ENCODE peak calls at places on chromosomes 7 and 10, in seven cellular contexts. A, J, B, X, W, D and G are unnamed samples.

GRCh38 chr10:74329873-74330272 is 178.9 kb downstream of the ADK start:
- DNase-seq in A (no peak), J (no peak), B (no peak), X (no peak), W (no peak), D (no peak), G (no peak)

GRCh38 chr10:3790272-3790671 is 5.3 kb upstream of the KLF6 start:
- DNase-seq in A (no peak), J (no peak), B (no peak), X (no peak), W (no peak), D (no peak), G (no peak)

GRCh38 chr7:41628926-41629325 is 74.0 kb downstream of the INHBA start:
- DNase-seq in A (no peak), J (no peak), B (no peak), X (no peak), W (no peak), D (no peak), G (no peak)

GRCh38 chr7:23020742-23021401 is 6.9 kb upstream of the HYCC1 start:
- DNase-seq in A (peak), J (no peak), B (no peak), X (no peak), W (no peak), D (no peak), G (no peak)

GRCh38 chr10:97399843-97400545 is 1.1 kb downstream of the RRP12 start:
- DNase-seq in A (no peak), J (no peak), B (no peak), X (no peak), W (peak), D (peak), G (no peak)

GRCh38 chr7:12007591-12007990 is 175.6 kb upstream of the THSD7A start:
- DNase-seq in A (no peak), J (no peak), B (no peak), X (no peak), W (no peak), D (no peak), G (no peak)

GRCh38 chr10:65843203-65843602 is 1082.6 kb upstream of the LRRTM3 start:
- DNase-seq in A (no peak), J (no peak), B (no peak), X (no peak), W (no peak), D (no peak), G (no peak)

GRCh38 chr10:33216661-33217427 is 117.6 kb downstream of the NRP1 start:
- DNase-seq in A (no peak), J (no peak), B (no peak), X (no peak), W (no peak), D (no peak), G (no peak)

GRCh38 chr7:92362131-92362530 is 85.2 kb upstream of the GATAD1 start:
- DNase-seq in A (no peak), J (no peak), B (no peak), X (no peak), W (no peak), D (no peak), G (no peak)

DNA sequence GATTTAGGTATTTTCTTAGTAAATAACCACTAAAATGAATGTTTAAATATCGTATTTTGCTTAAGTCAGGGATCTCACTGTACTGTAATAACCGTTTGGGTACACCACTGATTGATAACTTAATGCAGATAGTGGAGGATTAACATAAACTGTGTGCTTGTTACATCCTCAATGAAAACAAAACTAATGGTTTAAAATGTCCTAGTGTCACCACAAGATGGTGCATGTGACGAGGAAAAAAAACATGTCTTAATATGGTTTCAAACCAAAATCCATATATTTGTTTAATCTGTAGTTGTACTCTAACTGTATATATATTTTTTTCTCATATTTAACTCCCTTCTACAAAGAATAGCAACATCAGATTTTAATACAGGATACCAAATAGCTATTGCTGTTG is 19.2 kb downstream of the ARMC10 start:
- DNase-seq in A (no peak), J (no peak), B (no peak), X (no peak), W (no peak), D (no peak), G (no peak)
- TF ChIP-seq CTCF in A (no peak), J (no peak), B (no peak), X (no peak), W (no peak), D (no peak), G (peak)

GRCh38 chr10:71063431-71063830 is 148.9 kb upstream of the UNC5B start:
- DNase-seq in A (no peak), J (no peak), B (no peak), X (no peak), W (no peak), D (peak), G (no peak)

GRCh38 chr10:71065659-71066058 is 146.7 kb upstream of the UNC5B start:
- DNase-seq in A (no peak), J (no peak), B (no peak), X (no peak), W (no peak), D (no peak), G (no peak)

GRCh38 chr10:71062156-71062555 is 150.2 kb upstream of the UNC5B start:
- DNase-seq in A (no peak), J (no peak), B (no peak), X (no peak), W (no peak), D (no peak), G (no peak)

GRCh38 chr10:71066600-71066999 is 145.8 kb upstream of the UNC5B start:
- DNase-seq in A (no peak), J (no peak), B (no peak), X (no peak), W (no peak), D (no peak), G (no peak)

GRCh38 chr10:71064413-71065118 is 147.8 kb upstream of the UNC5B start:
- DNase-seq in A (no peak), J (no peak), B (no peak), X (no peak), W (no peak), D (no peak), G (no peak)
- TF ChIP-seq CTCF in A (no peak), J (no peak), B (no peak), X (no peak), W (no peak), D (no peak), G (peak)

DNA sequence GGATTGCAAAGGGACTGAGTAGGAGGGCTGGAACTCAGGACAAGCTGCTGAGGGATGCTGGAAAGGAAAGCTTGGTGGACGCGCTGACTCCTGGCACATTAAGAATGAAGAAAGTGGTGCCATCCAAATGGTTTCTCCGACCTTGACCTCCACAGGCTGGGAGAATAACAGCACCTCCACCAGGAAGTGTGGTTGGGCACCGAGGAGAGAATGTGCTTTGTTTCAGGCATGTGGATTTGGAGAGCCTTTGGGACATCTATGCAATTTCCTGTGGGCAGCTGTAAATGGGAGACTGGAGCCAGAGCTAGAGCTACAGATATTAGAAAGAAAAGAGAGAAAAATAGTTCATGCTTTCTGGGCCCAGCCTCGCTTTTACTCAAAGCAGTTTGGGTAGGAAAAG is 29.8 kb upstream of the HABP2 start:
- DNase-seq in A (no peak), J (peak), B (no peak), X (no peak), W (peak), D (no peak), G (no peak)
- TF ChIP-seq CTCF in A (no peak), J (no peak), B (no peak), X (no peak), W (no peak), D (no peak), G (no peak)

GRCh38 chr7:33728779-33729646 is 176.3 kb upstream of the BMPER start:
- DNase-seq in A (peak), J (no peak), B (no peak), X (no peak), W (no peak), D (no peak), G (no peak)
- TF ChIP-seq CTCF in A (no peak), J (no peak), B (no peak), X (no peak), W (no peak), D (no peak), G (no peak)